ENCODE peak calls at places on chromosomes 5 and 9, in four cellular contexts. T is CD4-positive, alpha-beta memory T cell; E is iPS DF 6.9; A is transverse colon. Y is an unnamed sample.

GRCh38 chr9:27377147-27377807 is 80.3 kb upstream of the EQTN start:
- DNase-seq in A (no peak), E (no peak), T (no peak), Y (no peak)

GRCh38 chr5:34685485-34686197 is 29.5 kb downstream of the RAI14 start:
- DNase-seq in E (no peak), A (no peak), T (no peak), Y (no peak)

GRCh38 chr9:4538107-4538506 is 47.8 kb downstream of the SLC1A1 start:
- DNase-seq in A (no peak), E (no peak), T (no peak), Y (no peak)

GRCh38 chr9:2613730-2614271 is 7.8 kb upstream of the VLDLR start:
- DNase-seq in A (no peak), E (no peak), T (no peak), Y (no peak)

GRCh38 chr9:136944519-136945332 is at the start of the genes C8G and FBXW5:
- DNase-seq in T (peak), E (peak), A (peak), Y (peak)

GRCh38 chr9:113187935-113188595 is 33.0 kb downstream of the FKBP15 start:
- DNase-seq in T (no peak), A (peak), E (no peak), Y (peak)

GRCh38 chr5:120093178-120093577 is 370.9 kb upstream of the PRR16 start:
- DNase-seq in A (no peak), E (peak), T (no peak), Y (no peak)

GRCh38 chr5:113266913-113267227 is 167.9 kb downstream of the TSSK1B start:
- DNase-seq in E (no peak), A (no peak), T (no peak), Y (no peak)

GRCh38 chr5:95995947-95996489 is 34.4 kb upstream of the ELL2 start:
- DNase-seq in T (no peak), E (no peak), A (no peak), Y (no peak)

GRCh38 chr5:64869419-64869818 is 100.7 kb downstream of the CWC27 start:
- DNase-seq in A (no peak), E (no peak), T (no peak), Y (no peak)

GRCh38 chr5:82107277-82107676 is 135.5 kb downstream of the ATG10 start:
- DNase-seq in T (no peak), E (no peak), A (no peak), Y (peak)

GRCh38 chr9:113622600-113623400 is 159.3 kb downstream of the RGS3 start:
- DNase-seq in E (peak), A (no peak), T (no peak), Y (no peak)

GRCh38 chr5:60510049-60510448 is 189.9 kb downstream of the DEPDC1B start:
- DNase-seq in E (no peak), A (no peak), T (no peak), Y (no peak)
- H3K27ac ChIP-seq in E (no peak), A (peak), T (no peak), Y (no peak)

GRCh38 chr5:172051643-172052362 is 45.4 kb upstream of the FBXW11 start:
- DNase-seq in A (no peak), T (no peak), E (no peak), Y (no peak)
- H3K27ac ChIP-seq in A (no peak), T (no peak), E (no peak), Y (no peak)

GRCh38 chr5:17234384-17234783 is 17.0 kb downstream of the BASP1 start:
- DNase-seq in T (no peak), E (no peak), A (no peak), Y (no peak)

GRCh38 chr5:17233488-17233887 is 16.1 kb downstream of the BASP1 start:
- DNase-seq in E (no peak), A (no peak), T (no peak), Y (no peak)

GRCh38 chr5:17238521-17239041 is 21.1 kb downstream of the BASP1 start:
- DNase-seq in E (no peak), T (no peak), A (no peak), Y (no peak)

GRCh38 chr5:17232405-17232804 is 15.0 kb downstream of the BASP1 start:
- DNase-seq in T (no peak), A (no peak), E (no peak), Y (no peak)

DNA sequence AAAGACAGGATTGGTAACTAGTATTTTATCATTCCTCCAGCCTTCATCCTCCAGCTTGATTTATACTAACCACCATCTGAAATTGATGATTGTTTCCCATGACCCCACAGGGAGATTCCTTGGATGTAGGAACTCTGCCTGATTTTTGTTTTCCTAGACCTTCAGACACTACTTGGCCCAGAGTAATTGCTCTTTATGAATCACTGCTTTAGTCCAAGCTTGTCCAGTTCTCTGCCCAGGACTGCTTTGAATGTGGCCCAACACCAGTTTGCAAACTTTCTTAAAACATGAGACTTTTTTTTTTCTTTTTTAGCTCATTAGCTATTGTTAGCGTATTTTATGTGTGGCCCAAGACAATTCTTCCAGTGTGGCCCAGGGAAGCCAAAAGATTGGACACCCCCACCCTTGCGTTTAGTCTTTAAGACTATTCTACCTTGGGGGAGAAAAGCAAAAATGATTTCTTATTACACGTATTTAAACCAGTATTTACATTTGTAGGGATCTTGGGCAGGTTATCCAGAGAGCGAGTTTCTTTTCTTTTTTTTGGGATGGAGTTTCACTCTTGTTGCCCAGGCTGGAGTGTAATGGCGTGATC is 18.4 kb downstream of the BASP1 start:
- DNase-seq in E (no peak), T (no peak), A (no peak), Y (no peak)
- H3K27ac ChIP-seq in E (no peak), T (no peak), A (no peak), Y (no peak)

DNA sequence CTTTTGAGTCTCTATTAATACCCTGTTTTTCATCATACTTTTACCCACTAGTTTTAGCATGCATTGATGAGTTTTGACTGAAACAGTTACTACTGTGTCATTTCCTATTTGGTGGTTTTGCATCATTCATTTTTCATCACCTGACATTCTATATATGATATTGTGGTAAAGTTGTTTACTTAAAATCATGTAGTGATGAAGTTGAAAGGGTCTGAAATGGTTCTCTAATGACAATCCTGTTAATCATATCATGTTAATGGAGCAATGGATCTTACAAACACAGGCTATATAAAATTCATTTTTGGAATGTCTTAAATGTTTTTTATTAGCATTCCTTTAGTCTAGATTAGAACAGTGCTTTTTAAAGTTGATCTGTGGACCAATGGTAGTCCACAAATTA is 84.1 kb downstream of the ERBIN start:
- DNase-seq in T (no peak), E (no peak), A (no peak), Y (peak)
- H3K27ac ChIP-seq in T (no peak), E (no peak), A (no peak), Y (no peak)

GRCh38 chr9:129145316-129145715 is 32.7 kb downstream of the IER5L start:
- DNase-seq in T (no peak), A (no peak), E (no peak), Y (no peak)

GRCh38 chr9:129149442-129149841 is 28.6 kb downstream of the IER5L start:
- DNase-seq in E (no peak), T (no peak), A (no peak), Y (no peak)

GRCh38 chr9:129148463-129149204 is 29.4 kb downstream of the IER5L start:
- DNase-seq in E (no peak), A (no peak), T (no peak), Y (no peak)

GRCh38 chr9:129145841-129146292 is 32.2 kb downstream of the IER5L start:
- DNase-seq in A (no peak), E (no peak), T (no peak), Y (no peak)

GRCh38 chr9:129146441-129146933 is 31.6 kb downstream of the IER5L start:
- DNase-seq in E (no peak), A (no peak), T (no peak), Y (no peak)
- H3K27ac ChIP-seq in E (no peak), A (peak), T (no peak), Y (no peak)

Y was measured in Panc1.